ENCODE peak calls at places on chromosomes 5 and 9, in seven cellular contexts. P is stimulated activated naive B cell treated with anti-CD40 and anti-IgM and Interleukin-4, amounts not matched to agents 10 μg/mL and 1 μg/mL and 100 μg/mL, for 72 hours; G is Caki2; O is Right ventricle myocardium inferior; U is NCI-H187; L is activated CD8-positive, alpha-beta T cell treated with anti-CD3 and anti-CD28 coated beads for 36 hours; X is mesothelial cell of epicardium. S is an unnamed sample.

GRCh38 chr5:177369913-177370487 is 12.3 kb downstream of the RGS14 start:
- DNase-seq in O (no peak), L (no peak), U (no peak), P (no peak), G (no peak), X (no peak), S (no peak)

GRCh38 chr9:135978650-135979461 is 17.7 kb upstream of the UBAC1 start:
- DNase-seq in G (no peak), O (no peak), X (no peak), L (peak), U (no peak), P (no peak), S (no peak)

GRCh38 chr5:39775058-39775457 is 350.3 kb upstream of the DAB2 start:
- DNase-seq in G (no peak), X (no peak), O (no peak), U (no peak), P (no peak), L (no peak), S (no peak)

GRCh38 chr5:125412051-125412560 is 665.7 kb upstream of the ZNF608 start:
- DNase-seq in P (peak), U (peak), X (no peak), O (no peak), G (peak), L (no peak), S (no peak)

GRCh38 chr5:101102506-101102905 is 199.4 kb upstream of the ST8SIA4 start:
- DNase-seq in G (peak), L (no peak), X (no peak), U (no peak), P (no peak), O (no peak), S (no peak)

GRCh38 chr9:36903541-36904435 is 130.3 kb downstream of the PAX5 start:
- DNase-seq in X (no peak), L (peak), P (peak), U (no peak), O (no peak), G (peak), S (peak)

GRCh38 chr9:105373723-105374122 is 74.1 kb upstream of the FSD1L start:
- DNase-seq in L (no peak), O (no peak), P (no peak), U (no peak), G (peak), X (no peak), S (no peak)

GRCh38 chr5:180161420-180162303 is 47.3 kb downstream of the RASGEF1C start:
- DNase-seq in O (peak), X (no peak), L (no peak), U (no peak), G (no peak), P (no peak), S (no peak)

GRCh38 chr9:124309665-124310064 is 51.9 kb downstream of the NEK6 start:
- DNase-seq in P (no peak), X (no peak), G (peak), U (no peak), L (no peak), O (no peak), S (no peak)

GRCh38 chr9:22129633-22130032 is 120.5 kb upstream of the CDKN2B start:
- DNase-seq in X (no peak), L (no peak), P (no peak), O (no peak), G (no peak), U (no peak), S (no peak)

GRCh38 chr5:59069438-59070079 is 486.7 kb downstream of the RAB3C start:
- DNase-seq in P (no peak), U (no peak), X (no peak), G (peak), L (no peak), O (no peak), S (no peak)

GRCh38 chr9:70021026-70021571 is 22.5 kb upstream of the MAMDC2 start:
- DNase-seq in P (no peak), U (no peak), X (no peak), L (no peak), O (peak), G (peak), S (no peak)

GRCh38 chr9:132351404-132352050 is 3.3 kb downstream of the SETX start:
- DNase-seq in U (no peak), L (no peak), P (no peak), G (no peak), O (no peak), X (no peak), S (no peak)

GRCh38 chr9:111481885-111482636 is 2.1 kb downstream of the ECPAS start:
- DNase-seq in X (no peak), U (no peak), L (no peak), P (no peak), G (peak), O (no peak), S (no peak)

GRCh38 chr5:113612060-113612496 is 98.6 kb downstream of the YTHDC2 start:
- DNase-seq in P (no peak), L (no peak), X (no peak), U (no peak), O (no peak), G (peak), S (no peak)

GRCh38 chr5:104815212-104815611 is 1252.6 kb upstream of the NUDT12 start:
- DNase-seq in P (no peak), O (no peak), X (no peak), U (no peak), L (no peak), G (no peak), S (no peak)

GRCh38 chr5:160749682-160750081 is 102.3 kb downstream of the ATP10B start:
- DNase-seq in U (no peak), G (no peak), X (no peak), P (no peak), L (no peak), O (no peak), S (no peak)

GRCh38 chr9:111039203-111039907 is 1.1 kb upstream of the LPAR1 start:
- DNase-seq in P (no peak), G (peak), U (no peak), X (no peak), L (no peak), O (no peak), S (no peak)

GRCh38 chr9:128912270-128912853 is 8.4 kb upstream of the PHYHD1 start:
- DNase-seq in P (no peak), X (no peak), G (no peak), L (peak), U (no peak), O (no peak), S (peak)

GRCh38 chr5:65718576-65719310 is 3.2 kb downstream of the SGTB start:
- DNase-seq in P (no peak), X (no peak), L (no peak), U (no peak), O (no peak), G (no peak), S (no peak)

GRCh38 chr5:136031713-136032112 is 2.9 kb downstream of the TGFBI start:
- DNase-seq in U (no peak), X (no peak), O (no peak), P (no peak), L (no peak), G (no peak), S (no peak)

GRCh38 chr5:136082390-136083193 is 50.1 kb upstream of the SMAD5 start:
- DNase-seq in G (peak), P (peak), U (no peak), X (peak), L (peak), O (peak), S (peak)

GRCh38 chr9:95027914-95028854 is 289.3 kb downstream of the FANCC start:
- DNase-seq in O (no peak), G (no peak), U (no peak), P (no peak), L (no peak), X (no peak), S (no peak)

GRCh38 chr9:108551030-108551964 is 304.5 kb downstream of the ACTL7B start:
- DNase-seq in O (no peak), P (no peak), X (no peak), L (no peak), G (peak), U (no peak), S (no peak)

GRCh38 chr5:123755587-123756324 is 243.8 kb downstream of the CSNK1G3 start:
- DNase-seq in U (no peak), L (no peak), O (no peak), G (no peak), P (no peak), X (no peak), S (no peak)

GRCh38 chr5:80697100-80697499 is 42.3 kb upstream of the DHFR start:
- DNase-seq in X (no peak), L (no peak), P (no peak), G (no peak), U (no peak), O (no peak), S (no peak)

GRCh38 chr9:111866976-111867375 is 29.6 kb upstream of the UGCG start:
- DNase-seq in P (no peak), G (no peak), O (no peak), U (no peak), L (no peak), X (no peak), S (no peak)

GRCh38 chr5:116394186-116394867 is 180.3 kb downstream of the SEMA6A start:
- DNase-seq in P (no peak), G (no peak), X (no peak), U (no peak), L (no peak), O (no peak), S (no peak)

GRCh38 chr9:105126233-105126632 is 118.2 kb upstream of the SLC44A1 start:
- DNase-seq in O (no peak), X (no peak), U (no peak), L (no peak), G (no peak), P (no peak), S (no peak)

GRCh38 chr5:74127377-74128338 is 501.7 kb downstream of the ARHGEF28 start:
- DNase-seq in L (no peak), P (no peak), O (no peak), X (no peak), G (no peak), U (no peak), S (no peak)

GRCh38 chr9:23824241-23825142 is 1.5 kb downstream of the ELAVL2 start:
- DNase-seq in L (no peak), G (no peak), X (peak), U (no peak), P (no peak), O (peak), S (no peak)

GRCh38 chr5:38115318-38115827 is 143.0 kb upstream of the EGFLAM start:
- DNase-seq in U (no peak), G (no peak), O (no peak), X (no peak), P (no peak), L (no peak), S (no peak)

GRCh38 chr9:113345693-113346092 is 3.6 kb upstream of the BSPRY start:
- DNase-seq in U (no peak), X (no peak), L (no peak), O (no peak), P (no peak), G (no peak), S (no peak)

S was measured in T-helper 2 cell treated with Interferon-gamma antibody and Interleukin-4, amounts not matched to agents 5 μg/mL and 100 μg/mL, for 36 hours.